ENCODE peak calls at places on chromosome 16, in seven cellular contexts. L, Z, H, J, S, V and X are unnamed samples.

GRCh38 chr16:54178491-54178976 is 108.1 kb downstream of the IRX3 start:
- DNase-seq in Z (no peak), J (no peak), S (no peak), V (no peak), H (no peak), L (no peak), X (no peak)

GRCh38 chr16:81900014-81900413 is 111.3 kb downstream of the SDR42E1 start:
- DNase-seq in Z (no peak), V (no peak), S (no peak), H (no peak), J (no peak), L (no peak), X (no peak)

GRCh38 chr16:4846503-4846900 is 586 bp downstream of the GLYR1 start:
- DNase-seq in J (peak), Z (no peak), S (peak), L (peak), V (peak), H (peak), X (no peak)

GRCh38 chr16:62038225-62038624 is 2.0 kb upstream of the CDH8 start:
- DNase-seq in H (no peak), S (peak), L (peak), Z (no peak), V (no peak), J (no peak), X (peak)

GRCh38 chr16:10935491-10935890 is 6.8 kb downstream of the DEXI start:
- DNase-seq in L (no peak), S (no peak), J (no peak), H (no peak), V (no peak), Z (no peak), X (no peak)

GRCh38 chr16:24357511-24357910 is 101.4 kb downstream of the CACNG3 start:
- DNase-seq in J (no peak), H (no peak), V (no peak), Z (no peak), S (no peak), L (no peak), X (no peak)

GRCh38 chr16:84841787-84842300 is 22.1 kb downstream of the CRISPLD2 start:
- DNase-seq in Z (no peak), J (no peak), V (peak), L (peak), S (peak), H (no peak), X (no peak)

GRCh38 chr16:57235128-57236092 is 9.6 kb upstream of the ARL2BP start:
- DNase-seq in Z (no peak), H (peak), V (no peak), J (no peak), L (no peak), S (peak), X (no peak)

GRCh38 chr16:73170587-73170986 is 122.7 kb upstream of the ZFHX3 start:
- DNase-seq in L (peak), Z (no peak), H (no peak), J (no peak), V (no peak), S (no peak), X (no peak)

GRCh38 chr16:58339452-58339938 is 44.7 kb upstream of the PRSS54 start:
- DNase-seq in S (peak), Z (no peak), V (no peak), L (no peak), J (no peak), H (peak), X (no peak)

GRCh38 chr16:23280483-23280967 is 21.6 kb upstream of the SCNN1B start:
- DNase-seq in S (peak), Z (no peak), V (no peak), J (no peak), L (peak), H (no peak), X (peak)

GRCh38 chr16:79635488-79635887 is 35.0 kb upstream of the MAF start:
- DNase-seq in S (no peak), J (no peak), H (no peak), L (no peak), Z (no peak), V (no peak), X (no peak)

GRCh38 chr16:66610111-66610820 is 5.8 kb downstream of the CMTM3 start:
- DNase-seq in Z (no peak), V (no peak), S (no peak), J (no peak), L (no peak), H (no peak), X (no peak)

GRCh38 chr16:74724820-74725549 is 24.3 kb upstream of the MLKL start:
- DNase-seq in H (peak), L (no peak), Z (no peak), S (no peak), V (peak), J (no peak), X (no peak)

GRCh38 chr16:4801962-4802658 is at the start of gene ROGDI:
- DNase-seq in J (peak), L (peak), S (peak), V (peak), Z (peak), H (peak), X (peak)

GRCh38 chr16:47519543-47519942 is 58.4 kb downstream of the PHKB start:
- DNase-seq in Z (no peak), V (no peak), H (peak), J (no peak), L (no peak), S (no peak), X (no peak)

GRCh38 chr16:11297492-11298142 is 16.5 kb upstream of the PRM1 start:
- DNase-seq in V (peak), H (peak), J (peak), L (no peak), Z (peak), S (no peak), X (no peak)

GRCh38 chr16:27698266-27698665 is 148.3 kb downstream of the KATNIP start:
- DNase-seq in V (peak), S (no peak), Z (no peak), J (no peak), L (no peak), H (no peak), X (no peak)

GRCh38 chr16:24847358-24847664 is 1.5 kb downstream of the SLC5A11 start:
- DNase-seq in V (no peak), J (no peak), H (no peak), S (no peak), Z (no peak), L (no peak), X (no peak)

GRCh38 chr16:79598341-79599181 is 2.0 kb downstream of the MAF start:
- DNase-seq in S (no peak), Z (no peak), V (peak), H (peak), L (peak), J (peak), X (no peak)

GRCh38 chr16:73671102-73671501 is 623.2 kb upstream of the ZFHX3 start:
- DNase-seq in J (no peak), V (no peak), L (no peak), S (no peak), H (no peak), Z (no peak), X (no peak)

GRCh38 chr16:46762583-46762982 is 14.4 kb upstream of the MYLK3 start:
- DNase-seq in Z (no peak), H (no peak), J (no peak), L (peak), V (no peak), S (peak), X (no peak)

GRCh38 chr16:12587646-12588277 is 215.9 kb downstream of the CPPED1 start:
- DNase-seq in H (no peak), Z (no peak), V (no peak), S (no peak), J (no peak), L (no peak), X (no peak)

GRCh38 chr16:56953006-56953405 is 8.7 kb upstream of the CETP start:
- DNase-seq in L (no peak), H (no peak), V (no peak), J (no peak), Z (no peak), S (no peak), X (no peak)

GRCh38 chr16:84091460-84091859 is 25.3 kb downstream of the MBTPS1 start:
- DNase-seq in Z (no peak), L (no peak), J (no peak), H (no peak), S (no peak), V (no peak), X (no peak)

GRCh38 chr16:71762186-71762585 is 37.7 kb upstream of the PHLPP2 start:
- DNase-seq in V (no peak), L (peak), Z (no peak), S (no peak), J (no peak), H (peak), X (no peak)

GRCh38 chr16:14377326-14377725 is 252.7 kb downstream of the PARN start:
- DNase-seq in Z (no peak), J (no peak), H (no peak), V (no peak), L (no peak), S (no peak), X (no peak)

GRCh38 chr16:318628-319027 is 33.9 kb downstream of the AXIN1 start:
- DNase-seq in V (no peak), H (no peak), S (no peak), J (no peak), Z (no peak), L (no peak), X (no peak)

GRCh38 chr16:4505356-4506153 is 29.4 kb downstream of the HMOX2 start:
- DNase-seq in S (no peak), Z (no peak), L (no peak), H (no peak), V (no peak), J (no peak), X (no peak)

GRCh38 chr16:75559564-75560372 is 3.7 kb upstream of the TMEM231 start:
- DNase-seq in V (no peak), L (peak), S (no peak), J (no peak), H (peak), Z (no peak), X (no peak)

GRCh38 chr16:68000024-68000423 is 740 bp upstream of the DPEP2 start:
- DNase-seq in S (no peak), V (no peak), L (no peak), Z (no peak), J (no peak), H (no peak), X (no peak)
- H3K27ac ChIP-seq in S (no peak), V (peak), L (no peak), Z (peak), J (no peak), H (no peak), X (no peak)

GRCh38 chr16:89114159-89114981 is 20.7 kb downstream of the ACSF3 start:
- DNase-seq in V (peak), Z (no peak), L (peak), H (peak), J (no peak), S (no peak), X (no peak)
- H3K27ac ChIP-seq in V (peak), Z (peak), L (no peak), H (no peak), J (no peak), S (no peak), X (no peak)

DNA sequence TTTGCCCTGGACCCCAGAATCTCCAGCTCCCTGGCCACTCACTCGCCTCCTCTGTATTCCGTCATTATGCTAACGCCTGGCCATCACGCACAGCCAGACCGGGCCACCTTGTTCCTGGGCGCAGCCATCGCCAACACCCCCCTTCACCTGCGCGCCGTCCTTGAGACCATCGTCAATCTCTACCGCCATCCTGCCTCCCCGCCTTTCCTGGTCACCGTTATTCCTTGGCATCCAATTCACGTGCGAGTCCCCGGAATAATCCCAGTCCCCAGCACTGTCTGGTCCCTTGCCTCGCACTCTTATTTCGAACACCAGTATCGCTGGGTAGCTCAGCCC is 541 bp downstream of the VKORC1 start:
- DNase-seq in S (no peak), H (no peak), L (no peak), J (peak), Z (no peak), V (peak), X (no peak)
- H3K27ac ChIP-seq in S (peak), H (peak), L (peak), J (peak), Z (peak), V (peak), X (peak)

DNA sequence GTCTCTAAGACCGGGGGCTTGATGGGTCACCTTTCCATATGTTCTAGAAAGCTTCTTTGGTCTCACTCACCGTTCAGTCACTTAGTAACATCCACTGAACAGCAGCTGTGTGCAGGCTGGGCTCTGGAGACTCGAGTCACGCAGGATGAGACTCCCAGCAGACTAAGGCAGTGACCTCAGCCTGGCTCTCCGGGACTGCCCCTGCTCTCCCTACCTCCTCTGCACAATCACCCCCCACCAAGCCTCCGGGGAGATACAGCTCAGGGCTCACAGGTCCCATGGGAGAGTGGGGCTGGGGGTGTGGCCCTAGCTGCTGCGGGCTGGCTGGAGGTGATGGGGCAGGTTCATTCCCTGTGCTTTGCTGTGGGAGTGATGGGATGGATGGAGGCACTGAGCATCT is 14.1 kb downstream of the FLYWCH2 start:
- DNase-seq in H (no peak), Z (no peak), L (no peak), V (no peak), J (no peak), S (no peak), X (no peak)
- H3K27ac ChIP-seq in H (no peak), Z (no peak), L (no peak), V (no peak), J (no peak), S (no peak), X (no peak)

GRCh38 chr16:68414581-68414980 is 33.7 kb downstream of the SMPD3 start:
- DNase-seq in J (no peak), V (no peak), L (no peak), H (no peak), S (no peak), Z (no peak), X (no peak)
- H3K27ac ChIP-seq in J (no peak), V (peak), L (no peak), H (no peak), S (no peak), Z (no peak), X (no peak)